ENCODE peak calls at places on chromosomes 2 and 18, in five cellular contexts. Z is IMR-90, R is A549, S is GM23338, P is mesenchymal stem cell. W is an unnamed sample.

GRCh38 chr2:134692461-134692860 is 26.3 kb downstream of the TMEM163 start:
- DNase-seq in Z (no peak), P (no peak), R (peak; percentile 12), S (peak; percentile 28), W (no peak)

GRCh38 chr2:231191896-231192872 is 6.2 kb upstream of the ARMC9 start:
- DNase-seq in P (peak; percentile 91), Z (peak; percentile 83), S (peak; percentile 93), R (peak; percentile 60), W (peak; percentile 33)

GRCh38 chr2:70651727-70652126 is 98.1 kb upstream of the TGFA start:
- DNase-seq in R (no peak), S (no peak), Z (no peak), P (no peak), W (no peak)

GRCh38 chr2:130828461-130828860 is 8.3 kb upstream of the ARHGEF4 start:
- DNase-seq in S (no peak), P (no peak), R (peak; percentile 28), Z (no peak), W (no peak)

GRCh38 chr2:142585785-142586184 is 291.7 kb upstream of the KYNU start:
- DNase-seq in R (no peak), Z (no peak), P (no peak), S (no peak), W (no peak)

GRCh38 chr2:158189526-158189925 is 87.8 kb downstream of the UPP2 start:
- DNase-seq in Z (no peak), R (no peak), P (peak; percentile 41), S (no peak), W (no peak)

GRCh38 chr18:48124857-48125626 is 194.6 kb upstream of the SMAD2 start:
- DNase-seq in Z (no peak), S (no peak), P (no peak), R (no peak), W (no peak)

GRCh38 chr2:186129767-186130581 is 356.1 kb upstream of the ZC3H15 start:
- DNase-seq in R (peak; percentile 15), P (no peak), Z (peak; percentile 40), S (peak; percentile 44), W (no peak)

GRCh38 chr2:67159929-67160328 is 237.2 kb upstream of the ETAA1 start:
- DNase-seq in S (no peak), P (peak; percentile 77), Z (peak; percentile 81), R (no peak), W (no peak)

GRCh38 chr2:181354626-181355025 is 102.6 kb upstream of the ITGA4 start:
- DNase-seq in Z (peak; percentile 63), S (no peak), R (peak; percentile 3), P (peak; percentile 55), W (no peak)

GRCh38 chr2:133026536-133027177 is 356.7 kb upstream of the LYPD1 start:
- DNase-seq in R (no peak), S (peak; percentile 76), P (no peak), Z (peak; percentile 8), W (no peak)

GRCh38 chr2:101473581-101473910 is 1.4 kb downstream of the RFX8 start:
- DNase-seq in S (no peak), P (no peak), R (no peak), Z (peak; percentile 61), W (no peak)

GRCh38 chr2:226638576-226638975 is 161.0 kb downstream of the IRS1 start:
- DNase-seq in R (no peak), S (no peak), Z (peak; percentile 77), P (peak; percentile 49), W (no peak)

GRCh38 chr2:241639385-241639784 is 1.9 kb downstream of the ATG4B start:
- DNase-seq in R (no peak), P (no peak), S (peak; percentile 30), Z (no peak), W (no peak)

GRCh38 chr18:22344908-22345670 is 72.6 kb downstream of the CTAGE1 start:
- DNase-seq in Z (no peak), S (no peak), P (no peak), R (no peak), W (no peak)

GRCh38 chr2:240820607-240821428 is 799 bp upstream of the KIF1A start:
- DNase-seq in R (peak; percentile 44), P (no peak), Z (no peak), S (peak; percentile 83), W (no peak)

GRCh38 chr2:119243621-119244020 is 20.0 kb downstream of the STEAP3 start:
- DNase-seq in S (no peak), Z (no peak), R (no peak), P (no peak), W (no peak)

GRCh38 chr2:10526281-10526680 is 78.2 kb upstream of the ODC1 start:
- DNase-seq in Z (no peak), R (no peak), P (no peak), S (no peak), W (no peak)

GRCh38 chr2:101190753-101191516 is 39.8 kb upstream of the TBC1D8 start:
- DNase-seq in P (no peak), R (no peak), S (no peak), Z (no peak), W (peak; percentile 55)

GRCh38 chr18:45722899-45723298 is 1.1 kb upstream of the SLC14A1 start:
- DNase-seq in P (peak; percentile 74), R (peak; percentile 70), Z (peak; percentile 77), S (peak; percentile 87), W (peak; percentile 79)

GRCh38 chr18:37572736-37573135 is 7.1 kb upstream of the CELF4 start:
- DNase-seq in R (no peak), S (no peak), P (no peak), Z (no peak), W (no peak)

GRCh38 chr2:219619235-219619634 is 8.2 kb upstream of the SLC4A3 start:
- DNase-seq in Z (no peak), R (no peak), P (no peak), S (peak; percentile 66), W (no peak)

GRCh38 chr2:231189171-231189530 is 9.3 kb upstream of the ARMC9 start:
- DNase-seq in P (no peak), S (no peak), Z (no peak), R (no peak), W (no peak)

GRCh38 chr2:121650554-121650930 is 1.3 kb upstream of the CLASP1 start:
- DNase-seq in R (no peak), P (peak; percentile 54), S (peak; percentile 52), Z (peak; percentile 18), W (no peak)

GRCh38 chr2:40783704-40784103 is 331.8 kb upstream of the SLC8A1 start:
- DNase-seq in S (no peak), Z (no peak), P (no peak), R (no peak), W (no peak)

GRCh38 chr2:55885129-55885943 is 38.2 kb downstream of the EFEMP1 start:
- DNase-seq in Z (peak; percentile 96), S (no peak), P (peak; percentile 94), R (peak; percentile 74), W (peak; percentile 43)

GRCh38 chr2:121530210-121530562 is 494 bp upstream of the RNU4ATAC start:
- DNase-seq in P (peak; percentile 85), R (peak; percentile 84), Z (peak; percentile 70), S (peak; percentile 81), W (peak; percentile 77)

GRCh38 chr2:147374410-147374811 is 470.4 kb upstream of the ACVR2A start:
- DNase-seq in P (no peak), S (no peak), R (no peak), Z (no peak), W (no peak)

DNA sequence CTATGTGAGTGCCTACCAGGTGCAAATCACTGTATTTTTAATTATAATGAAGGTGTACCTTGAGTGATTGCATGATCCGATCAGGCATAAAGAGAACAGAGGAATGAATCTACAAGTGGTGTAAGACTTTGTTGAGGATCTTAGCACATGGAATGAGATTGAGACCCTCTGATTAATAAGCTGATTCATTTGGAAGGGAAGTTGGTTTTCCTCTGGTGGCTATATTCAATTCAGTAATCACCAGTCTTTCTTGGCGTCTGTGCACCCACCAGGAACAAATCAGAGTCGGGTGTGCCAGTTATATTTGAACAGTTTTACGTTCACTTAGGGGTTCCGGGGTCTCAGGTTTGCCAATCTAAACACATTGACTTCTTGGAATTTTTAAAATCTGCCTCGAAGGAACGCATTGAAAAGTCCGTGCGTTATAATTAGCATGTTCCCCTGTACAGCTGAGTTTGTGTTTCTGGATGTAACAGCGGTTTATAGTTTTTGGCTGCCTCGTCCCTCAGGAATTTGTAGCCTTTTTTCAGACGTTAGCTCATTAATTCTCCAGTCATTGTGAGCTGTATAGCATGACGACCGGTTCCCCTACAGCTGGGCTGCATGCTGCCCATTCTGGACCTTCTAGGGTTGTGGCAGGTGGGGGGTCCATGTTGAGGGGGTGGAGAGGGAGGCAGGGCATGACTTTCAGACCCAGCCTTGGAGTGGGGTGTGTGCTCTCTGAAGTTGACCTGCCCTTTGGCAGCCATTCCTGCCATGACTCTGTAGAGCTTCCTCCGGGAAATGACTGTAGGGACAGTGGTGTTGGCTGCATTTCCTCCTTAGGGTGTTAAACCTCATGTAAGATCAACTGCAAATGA is 20.3 kb downstream of the MYO1B start:
- DNase-seq in S (no peak), P (peak; percentile 48), R (no peak), Z (peak; percentile 70), W (no peak)
- H3K4me3 ChIP-seq in S (no peak overlapping the region), P (no peak overlapping the region), R (no peak overlapping the region), Z (no peak overlapping the region), W (no peak overlapping the region)

GRCh38 chr2:74438248-74438647 is 3.5 kb downstream of the RTKN start:
- DNase-seq in R (no peak), S (no peak), Z (no peak), P (no peak), W (no peak)
- H3K4me3 ChIP-seq in R (no peak overlapping the region), S (peak overlapping the region; percentile 30), Z (no peak overlapping the region), P (no peak overlapping the region), W (no peak overlapping the region)

GRCh38 chr2:72147971-72148369 is 308 bp upstream of the CYP26B1 start:
- DNase-seq in Z (no peak), R (no peak), P (no peak), S (no peak), W (no peak)
- H3K4me3 ChIP-seq in Z (no peak overlapping the region), R (peak overlapping the region; percentile 61), P (no peak overlapping the region), S (peak overlapping the region; percentile 77), W (no peak overlapping the region)

GRCh38 chr2:96510931-96511595 is 5.9 kb upstream of the NEURL3 start:
- DNase-seq in P (no peak), R (no peak), S (no peak), Z (no peak), W (no peak)

GRCh38 chr2:96509114-96509846 is 4.1 kb upstream of the NEURL3 start:
- DNase-seq in S (peak; percentile 93), R (peak; percentile 85), P (peak; percentile 86), Z (peak; percentile 84), W (peak; percentile 93)

GRCh38 chr2:96508521-96509113 is 3.5 kb upstream of the NEURL3 start:
- DNase-seq in S (no peak), R (no peak), P (no peak), Z (no peak), W (no peak)

GRCh38 chr2:96507957-96508520 is 2.9 kb upstream of the NEURL3 start:
- DNase-seq in P (peak; percentile 45), R (peak; percentile 60), S (peak; percentile 89), Z (peak; percentile 10), W (peak; percentile 77)

DNA sequence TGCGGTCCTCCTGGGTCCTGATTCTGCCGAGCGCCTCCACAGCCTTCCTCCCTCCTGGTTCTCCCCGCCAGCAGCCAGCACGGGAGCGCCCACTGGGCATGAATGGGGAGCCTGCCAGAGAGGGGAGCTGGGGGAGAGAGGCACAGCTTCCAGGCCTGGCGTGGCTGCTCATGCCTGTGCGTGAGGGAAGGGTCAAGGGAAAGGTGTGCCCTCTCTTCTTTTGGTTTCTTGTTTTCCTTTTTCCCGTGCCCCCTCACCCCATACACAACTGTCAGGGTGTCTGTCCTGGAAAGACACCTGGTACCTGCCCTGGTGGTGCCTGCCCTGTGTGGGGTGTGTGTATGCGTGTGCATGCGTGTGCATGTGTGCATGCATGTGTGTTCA is 4.7 kb upstream of the NEURL3 start:
- DNase-seq in R (no peak), S (no peak), Z (no peak), P (no peak), W (no peak)
- H3K4me3 ChIP-seq in R (no peak overlapping the region), S (peak overlapping the region; percentile 63), Z (no peak overlapping the region), P (no peak overlapping the region), W (no peak overlapping the region)

W was measured in body of pancreas.